ENCODE peak calls at places on chromosomes 1 and 21, in eight cellular contexts. Q, I, V, R, T, L, J and P are unnamed samples. For H3K4me1, the result is how much of the 10 kb centered on the place peaks cover.

GRCh38 chr1:64519921-64520320 is 50.0 kb downstream of the CACHD1 start:
- DNase-seq in J (no peak), V (no peak), T (no peak), Q (no peak), L (peak), I (no peak), R (no peak), P (no peak)

GRCh38 chr1:247331172-247331525 is 518 bp downstream of the ZNF496 start:
- DNase-seq in J (peak), L (peak), Q (peak), V (peak), R (peak), T (peak), I (peak), P (peak)

GRCh38 chr1:224095867-224096266 is 18.0 kb upstream of the FBXO28 start:
- DNase-seq in T (no peak), I (peak), L (no peak), R (no peak), J (no peak), Q (no peak), V (no peak), P (no peak)

GRCh38 chr1:165456861-165457260 is 11.9 kb upstream of the RXRG start:
- DNase-seq in T (peak), Q (no peak), V (no peak), I (no peak), R (no peak), L (no peak), J (no peak), P (no peak)

GRCh38 chr1:201109651-201110050 is 2.6 kb downstream of the CACNA1S start:
- DNase-seq in R (no peak), I (no peak), Q (no peak), J (no peak), L (no peak), T (no peak), V (no peak), P (no peak)

GRCh38 chr1:222817529-222817928 is 2.7 kb downstream of the DISP1 start:
- DNase-seq in I (no peak), R (no peak), Q (peak), L (no peak), T (peak), J (no peak), V (no peak), P (no peak)

GRCh38 chr1:65508051-65508450 is 87.6 kb downstream of the LEPR start:
- DNase-seq in R (no peak), T (no peak), Q (no peak), J (no peak), V (no peak), I (no peak), L (no peak), P (no peak)

GRCh38 chr21:28138272-28138671 is 854.4 kb downstream of the LTN1 start:
- DNase-seq in J (no peak), L (no peak), Q (no peak), R (no peak), V (no peak), T (no peak), I (no peak), P (no peak)

GRCh38 chr21:42833439-42833815 is 45.9 kb downstream of the WDR4 start:
- DNase-seq in R (no peak), V (no peak), Q (no peak), L (peak), T (peak), J (peak), I (peak), P (peak)

GRCh38 chr21:39385299-39386145 is 36.6 kb upstream of the HMGN1 start:
- DNase-seq in J (peak), Q (no peak), I (peak), V (peak), T (no peak), R (no peak), L (peak), P (peak)

GRCh38 chr1:96329121-96329520 is 392.5 kb upstream of the PTBP2 start:
- DNase-seq in L (no peak), I (no peak), J (no peak), V (no peak), R (no peak), Q (no peak), T (no peak), P (no peak)

GRCh38 chr1:169890761-169891538 is 2.7 kb downstream of the SCYL3 start:
- DNase-seq in I (no peak), Q (no peak), V (no peak), T (peak), L (peak), J (peak), R (no peak), P (no peak)

GRCh38 chr1:53654216-53655210 is 84.5 kb downstream of the GLIS1 start:
- DNase-seq in I (no peak), Q (no peak), J (no peak), T (peak), L (no peak), V (no peak), R (no peak), P (no peak)

GRCh38 chr1:84750110-84750509 is 59.8 kb upstream of the SSX2IP start:
- DNase-seq in Q (no peak), V (no peak), R (no peak), T (no peak), J (no peak), L (no peak), I (no peak), P (no peak)

GRCh38 chr1:119947468-119947867 is 51.2 kb upstream of the ADAM30 start:
- DNase-seq in I (no peak), T (no peak), V (no peak), J (no peak), L (no peak), Q (no peak), R (no peak), P (no peak)

GRCh38 chr1:180542530-180543171 is 16.1 kb upstream of the OVAAL start:
- DNase-seq in Q (no peak), T (peak), L (no peak), V (no peak), J (no peak), I (no peak), R (no peak), P (no peak)

GRCh38 chr1:21633141-21633755 is 35.9 kb downstream of the RAP1GAP start:
- DNase-seq in T (no peak), J (no peak), V (no peak), Q (no peak), R (no peak), I (no peak), L (no peak), P (no peak)

GRCh38 chr1:85144351-85144750 is 56.5 kb downstream of the SYDE2 start:
- DNase-seq in R (no peak), I (no peak), T (no peak), Q (no peak), J (no peak), V (no peak), L (no peak), P (no peak)

GRCh38 chr21:26842300-26842699 is 2.9 kb downstream of the ADAMTS1 start:
- DNase-seq in R (no peak), V (no peak), T (no peak), I (no peak), L (no peak), Q (no peak), J (no peak), P (peak)

GRCh38 chr1:99763956-99764355 is 2.5 kb downstream of the FRRS1 start:
- DNase-seq in J (no peak), L (no peak), V (no peak), I (no peak), T (peak), Q (no peak), R (no peak), P (no peak)

GRCh38 chr1:77991638-77992037 is 12.8 kb upstream of the FUBP1 start:
- DNase-seq in J (no peak), I (no peak), T (no peak), L (no peak), R (no peak), Q (no peak), V (no peak), P (no peak)

GRCh38 chr1:21651214-21652042 is 17.7 kb downstream of the RAP1GAP start:
- DNase-seq in L (peak), T (peak), Q (no peak), V (peak), I (no peak), J (peak), R (no peak), P (no peak)

GRCh38 chr1:244391761-244392160 is 59.9 kb downstream of the ADSS2 start:
- DNase-seq in T (peak), J (no peak), R (no peak), Q (no peak), V (no peak), I (no peak), L (no peak), P (no peak)

GRCh38 chr1:205317311-205317917 is 4.1 kb downstream of the NUAK2 start:
- DNase-seq in Q (no peak), T (no peak), V (peak), L (peak), R (no peak), J (no peak), I (no peak), P (peak)

GRCh38 chr1:205318231-205318991 is 3.1 kb downstream of the NUAK2 start:
- DNase-seq in Q (no peak), T (peak), J (no peak), R (no peak), I (no peak), L (no peak), V (no peak), P (no peak)

GRCh38 chr1:205313681-205314308 is 7.8 kb downstream of the NUAK2 start:
- DNase-seq in Q (peak), T (peak), J (peak), L (peak), I (peak), R (peak), V (peak), P (peak)

GRCh38 chr1:205314986-205315618 is 6.4 kb downstream of the NUAK2 start:
- DNase-seq in R (no peak), V (no peak), J (no peak), Q (no peak), T (no peak), I (no peak), L (no peak), P (no peak)

DNA sequence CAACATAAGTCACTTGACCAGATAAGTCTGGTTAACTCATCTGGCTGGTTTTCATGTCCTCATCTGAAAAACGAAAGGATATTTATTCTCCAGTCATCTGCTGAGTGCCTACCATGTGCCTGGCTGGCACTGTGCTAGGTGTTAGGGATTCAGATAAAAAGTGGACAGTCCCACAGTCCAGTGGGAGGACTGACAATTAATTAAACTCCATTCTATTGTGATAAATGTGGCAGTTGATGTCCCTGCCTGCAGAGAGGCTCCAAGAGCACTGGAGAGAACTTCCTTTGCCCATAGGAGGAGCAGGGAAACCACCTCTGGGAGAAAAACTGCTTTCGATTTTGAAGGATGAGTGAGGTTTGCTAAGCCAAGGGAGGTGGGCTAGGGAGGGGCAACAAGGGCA is 5.4 kb downstream of the NUAK2 start:
- DNase-seq in T (no peak), J (no peak), Q (no peak), R (no peak), I (no peak), V (no peak), L (no peak), P (no peak)
- H3K4me1 ChIP-seq in T (under half), J (half or more), Q (under half), R (under half), I (under half), V (under half), L (half or more), P (half or more)

GRCh38 chr1:228369608-228370438 is 36.8 kb downstream of the TRIM11 start:
- DNase-seq in Q (no peak), I (no peak), R (no peak), J (no peak), L (no peak), V (no peak), T (no peak), P (peak)
- H3K27ac ChIP-seq in Q (no peak), I (no peak), R (peak), J (peak), L (no peak), V (no peak), T (no peak), P (peak)

GRCh38 chr1:1039145-1039910 is 19.4 kb downstream of the AGRN start:
- DNase-seq in J (no peak), L (no peak), Q (no peak), T (no peak), R (no peak), I (no peak), V (no peak), P (no peak)

GRCh38 chr1:1040004-1040991 is 20.4 kb downstream of the AGRN start:
- DNase-seq in Q (peak), L (peak), V (peak), J (peak), T (peak), I (peak), R (peak), P (peak)

GRCh38 chr1:1041873-1042272 is 22.0 kb downstream of the AGRN start:
- DNase-seq in Q (no peak), V (no peak), L (no peak), J (no peak), I (no peak), T (no peak), R (no peak), P (no peak)

GRCh38 chr1:1042831-1043230 is 22.9 kb downstream of the AGRN start:
- DNase-seq in R (no peak), J (no peak), L (no peak), V (no peak), T (no peak), I (no peak), Q (no peak), P (no peak)

DNA sequence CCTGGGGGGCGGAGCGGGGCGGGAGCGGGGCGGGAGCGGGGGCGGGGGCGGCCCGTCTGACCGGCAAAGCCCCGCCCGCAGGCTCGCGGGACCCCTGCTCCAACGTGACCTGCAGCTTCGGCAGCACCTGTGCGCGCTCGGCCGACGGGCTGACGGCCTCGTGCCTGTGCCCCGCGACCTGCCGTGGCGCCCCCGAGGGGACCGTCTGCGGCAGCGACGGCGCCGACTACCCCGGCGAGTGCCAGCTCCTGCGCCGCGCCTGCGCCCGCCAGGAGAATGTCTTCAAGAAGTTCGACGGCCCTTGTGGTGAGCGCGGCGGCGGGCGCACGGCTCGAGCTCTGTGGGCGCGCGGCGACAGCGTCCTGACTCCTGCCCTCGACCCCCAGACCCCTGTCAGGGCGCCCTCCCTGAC is 21.2 kb downstream of the AGRN start:
- DNase-seq in L (no peak), J (peak), I (no peak), Q (no peak), R (no peak), T (peak), V (no peak), P (no peak)
- H3K4me1 ChIP-seq in L (under half), J (under half), I (under half), Q (under half), R (under half), T (under half), V (under half), P (under half)

GRCh38 chr1:9315411-9316079 is 22.9 kb downstream of the SPSB1 start:
- DNase-seq in Q (no peak), T (no peak), V (no peak), I (no peak), L (no peak), R (no peak), J (no peak), P (no peak)
- H3K27ac ChIP-seq in Q (no peak), T (no peak), V (peak), I (no peak), L (peak), R (no peak), J (no peak), P (no peak)

GRCh38 chr1:147605591-147605990 is 64.3 kb downstream of the BCL9 start:
- DNase-seq in I (no peak), V (no peak), T (no peak), R (no peak), J (no peak), Q (no peak), L (no peak), P (no peak)

GRCh38 chr1:147600119-147601111 is 59.1 kb downstream of the BCL9 start:
- DNase-seq in Q (no peak), J (no peak), V (no peak), R (no peak), L (no peak), I (peak), T (peak), P (no peak)

GRCh38 chr1:147599362-147600118 is 58.2 kb downstream of the BCL9 start:
- DNase-seq in T (peak), Q (peak), R (peak), V (peak), I (peak), J (peak), L (peak), P (peak)

GRCh38 chr1:147608601-147609000 is 61.7 kb downstream of the ACP6 start:
- DNase-seq in Q (no peak), R (no peak), J (no peak), L (no peak), V (no peak), T (no peak), I (no peak), P (no peak)

DNA sequence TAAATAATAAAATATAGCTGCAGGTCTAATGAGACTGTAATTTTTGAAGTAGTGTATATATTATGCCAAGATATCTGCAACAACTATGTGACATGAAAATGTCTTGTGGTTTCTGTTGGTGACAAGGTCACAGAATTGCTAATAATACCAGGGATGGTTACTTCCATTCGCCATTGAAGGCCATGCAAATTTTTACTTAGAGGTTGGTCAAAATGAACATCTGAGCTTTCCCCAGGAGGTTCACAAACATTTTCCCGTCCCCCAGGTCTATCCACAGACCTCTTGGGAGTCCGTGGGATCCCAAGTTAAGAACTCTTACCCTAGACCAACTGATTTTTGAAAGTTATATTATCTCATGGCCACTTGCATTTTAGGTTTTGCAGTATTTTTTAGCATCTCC is 62.7 kb downstream of the BCL9 start:
- DNase-seq in I (no peak), Q (no peak), J (no peak), V (no peak), T (no peak), R (no peak), L (no peak), P (no peak)
- H3K4me1 ChIP-seq in I (under half), Q (under half), J (under half), V (under half), T (under half), R (under half), L (under half), P (under half)

GRCh38 chr21:44593598-44594405 is 1.5 kb upstream of the KRTAP10-6 start:
- DNase-seq in J (no peak), V (no peak), R (peak), Q (no peak), I (no peak), L (no peak), T (peak), P (no peak)
- H3K27ac ChIP-seq in J (peak), V (no peak), R (no peak), Q (no peak), I (no peak), L (no peak), T (no peak), P (no peak)